ENCODE peak calls at places on chromosomes 16 and 17, in five cellular contexts. N is stimulated activated CD8-positive, alpha-beta memory T cell treated with anti-CD3 and anti-CD28 coated beads, Interleukin-4, amount 100 ng/mL, for 4 hours; Q is tibial nerve; D is cardiac muscle cell; Z is transverse colon. S is an unnamed sample.

GRCh38 chr16:56347670-56348069 is 77.7 kb downstream of the AMFR start:
- DNase-seq in D (no peak), Q (no peak), N (no peak), Z (no peak), S (no peak)

GRCh38 chr16:19084139-19084538 is 16.7 kb downstream of the COQ7 start:
- DNase-seq in D (no peak), Z (no peak), Q (no peak), N (no peak), S (no peak)

GRCh38 chr16:55711959-55712876 is 56.4 kb downstream of the SLC6A2 start:
- DNase-seq in Z (peak), N (peak), Q (peak), D (peak), S (peak)

GRCh38 chr17:35079547-35079946 is 16.0 kb upstream of the RFFL start:
- DNase-seq in N (no peak), D (no peak), Q (no peak), Z (no peak), S (no peak)

GRCh38 chr16:8260140-8260539 is 330.2 kb downstream of the TMEM114 start:
- DNase-seq in Q (no peak), D (no peak), Z (no peak), N (no peak), S (no peak)

GRCh38 chr16:20763461-20764232 is at the start of gene ACSM3:
- DNase-seq in N (no peak), D (peak), Q (peak), Z (peak), S (no peak)

GRCh38 chr17:3961564-3962047 is 2.6 kb downstream of the ATP2A3 start:
- DNase-seq in N (no peak), D (no peak), Q (no peak), Z (peak), S (no peak)

GRCh38 chr17:52383493-52384100 is 225.1 kb upstream of the CA10 start:
- DNase-seq in D (peak), Q (peak), Z (peak), N (no peak), S (no peak)

GRCh38 chr16:64830653-64831052 is 291.2 kb downstream of the CDH11 start:
- DNase-seq in N (no peak), Q (no peak), Z (no peak), D (no peak), S (no peak)

S was measured in SW 1271.